ENCODE peak calls at places on chromosome 18, in ten cellular contexts. One of them, this sample, is unnamed.

GRCh38 chr18:70221156-70221910 is 15.8 kb upstream of the RTTN start:
- DNase-seq in CD8-positive, alpha-beta memory T cell: no peak
- DNase-seq in memory B cell: no peak
- DNase-seq in NCI-H1417: no peak
- DNase-seq in substantia nigra: no peak
- DNase-seq in thoracic aorta: no peak
- DNase-seq in A549: no peak
- DNase-seq in sigmoid colon: no peak
- DNase-seq in GM06990: no peak
- DNase-seq in activated CD4-positive, CD25-positive, alpha-beta regulatory T cell: no peak
- DNase-seq in this sample: no peak

GRCh38 chr18:50401888-50402287 is 27.0 kb downstream of the SKA1 start:
- DNase-seq in CD8-positive, alpha-beta memory T cell: no peak
- DNase-seq in memory B cell: no peak
- DNase-seq in NCI-H1417: peak; percentile 31
- DNase-seq in substantia nigra: no peak
- DNase-seq in thoracic aorta: no peak
- DNase-seq in A549: no peak
- DNase-seq in sigmoid colon: no peak
- DNase-seq in GM06990: peak; percentile 24
- DNase-seq in activated CD4-positive, CD25-positive, alpha-beta regulatory T cell: no peak
- DNase-seq in this sample: no peak

GRCh38 chr18:21134895-21135294 is 23.3 kb upstream of the ROCK1 start:
- DNase-seq in CD8-positive, alpha-beta memory T cell: peak; percentile 23
- DNase-seq in memory B cell: peak; percentile 19
- DNase-seq in NCI-H1417: no peak
- DNase-seq in substantia nigra: no peak
- DNase-seq in thoracic aorta: no peak
- DNase-seq in A549: peak; percentile 7
- DNase-seq in sigmoid colon: no peak
- DNase-seq in GM06990: no peak
- DNase-seq in activated CD4-positive, CD25-positive, alpha-beta regulatory T cell: no peak
- DNase-seq in this sample: no peak

GRCh38 chr18:55102508-55102907 is 143.2 kb upstream of the CCDC68 start:
- DNase-seq in CD8-positive, alpha-beta memory T cell: no peak
- DNase-seq in memory B cell: no peak
- DNase-seq in NCI-H1417: peak; percentile 33
- DNase-seq in substantia nigra: no peak
- DNase-seq in thoracic aorta: no peak
- DNase-seq in A549: no peak
- DNase-seq in sigmoid colon: no peak
- DNase-seq in GM06990: no peak
- DNase-seq in activated CD4-positive, CD25-positive, alpha-beta regulatory T cell: no peak
- DNase-seq in this sample: no peak

GRCh38 chr18:32122039-32122438 is 30.4 kb downstream of the RNF138 start:
- DNase-seq in CD8-positive, alpha-beta memory T cell: no peak
- DNase-seq in memory B cell: no peak
- DNase-seq in NCI-H1417: no peak
- DNase-seq in substantia nigra: no peak
- DNase-seq in thoracic aorta: no peak
- DNase-seq in A549: no peak
- DNase-seq in sigmoid colon: no peak
- DNase-seq in GM06990: no peak
- DNase-seq in activated CD4-positive, CD25-positive, alpha-beta regulatory T cell: no peak
- DNase-seq in this sample: no peak

GRCh38 chr18:27847412-27847811 is 329.5 kb downstream of the CDH2 start:
- DNase-seq in CD8-positive, alpha-beta memory T cell: no peak
- DNase-seq in memory B cell: no peak
- DNase-seq in NCI-H1417: no peak
- DNase-seq in substantia nigra: no peak
- DNase-seq in thoracic aorta: no peak
- DNase-seq in A549: peak; percentile 15
- DNase-seq in sigmoid colon: no peak
- DNase-seq in GM06990: no peak
- DNase-seq in activated CD4-positive, CD25-positive, alpha-beta regulatory T cell: no peak
- DNase-seq in this sample: no peak

GRCh38 chr18:61998957-61999356 is 106.2 kb upstream of the RNF152 start:
- DNase-seq in CD8-positive, alpha-beta memory T cell: no peak
- DNase-seq in memory B cell: no peak
- DNase-seq in NCI-H1417: no peak
- DNase-seq in substantia nigra: no peak
- DNase-seq in thoracic aorta: no peak
- DNase-seq in A549: no peak
- DNase-seq in sigmoid colon: no peak
- DNase-seq in GM06990: no peak
- DNase-seq in activated CD4-positive, CD25-positive, alpha-beta regulatory T cell: no peak
- DNase-seq in this sample: no peak

GRCh38 chr18:8882632-8883408 is 177.5 kb downstream of the MTCL1 start:
- DNase-seq in CD8-positive, alpha-beta memory T cell: no peak
- DNase-seq in memory B cell: no peak
- DNase-seq in NCI-H1417: no peak
- DNase-seq in substantia nigra: no peak
- DNase-seq in thoracic aorta: no peak
- DNase-seq in A549: peak; percentile 51
- DNase-seq in sigmoid colon: no peak
- DNase-seq in GM06990: no peak
- DNase-seq in activated CD4-positive, CD25-positive, alpha-beta regulatory T cell: no peak
- DNase-seq in this sample: no peak

GRCh38 chr18:74963820-74964446 is 245.0 kb downstream of the PTGR3 start:
- DNase-seq in CD8-positive, alpha-beta memory T cell: no peak
- DNase-seq in memory B cell: no peak
- DNase-seq in NCI-H1417: peak; percentile 38
- DNase-seq in substantia nigra: no peak
- DNase-seq in thoracic aorta: no peak
- DNase-seq in A549: peak; percentile 47
- DNase-seq in sigmoid colon: no peak
- DNase-seq in GM06990: no peak
- DNase-seq in activated CD4-positive, CD25-positive, alpha-beta regulatory T cell: no peak
- DNase-seq in this sample: no peak

GRCh38 chr18:48634975-48635374 is 96.1 kb downstream of the CTIF start:
- DNase-seq in CD8-positive, alpha-beta memory T cell: no peak
- DNase-seq in memory B cell: no peak
- DNase-seq in NCI-H1417: no peak
- DNase-seq in substantia nigra: no peak
- DNase-seq in thoracic aorta: no peak
- DNase-seq in A549: no peak
- DNase-seq in sigmoid colon: no peak
- DNase-seq in GM06990: no peak
- DNase-seq in activated CD4-positive, CD25-positive, alpha-beta regulatory T cell: no peak
- DNase-seq in this sample: no peak

GRCh38 chr18:37334494-37335125 is 231.0 kb downstream of the CELF4 start:
- DNase-seq in CD8-positive, alpha-beta memory T cell: no peak
- DNase-seq in memory B cell: no peak
- DNase-seq in NCI-H1417: no peak
- DNase-seq in substantia nigra: no peak
- DNase-seq in thoracic aorta: no peak
- DNase-seq in A549: no peak
- DNase-seq in sigmoid colon: no peak
- DNase-seq in GM06990: no peak
- DNase-seq in activated CD4-positive, CD25-positive, alpha-beta regulatory T cell: no peak
- DNase-seq in this sample: no peak

GRCh38 chr18:23378470-23378764 is 74.7 kb upstream of the RIOK3 start:
- DNase-seq in CD8-positive, alpha-beta memory T cell: no peak
- DNase-seq in memory B cell: no peak
- DNase-seq in NCI-H1417: no peak
- DNase-seq in substantia nigra: no peak
- DNase-seq in thoracic aorta: no peak
- DNase-seq in A549: no peak
- DNase-seq in sigmoid colon: no peak
- DNase-seq in GM06990: no peak
- DNase-seq in activated CD4-positive, CD25-positive, alpha-beta regulatory T cell: no peak
- DNase-seq in this sample: no peak

GRCh38 chr18:68764016-68764415 is 33.9 kb upstream of the CCDC102B start:
- DNase-seq in CD8-positive, alpha-beta memory T cell: no peak
- DNase-seq in memory B cell: no peak
- DNase-seq in NCI-H1417: no peak
- DNase-seq in substantia nigra: no peak
- DNase-seq in thoracic aorta: no peak
- DNase-seq in A549: no peak
- DNase-seq in sigmoid colon: no peak
- DNase-seq in GM06990: no peak
- DNase-seq in activated CD4-positive, CD25-positive, alpha-beta regulatory T cell: no peak
- DNase-seq in this sample: no peak

GRCh38 chr18:36511791-36512352 is 214.4 kb downstream of the FHOD3 start:
- DNase-seq in CD8-positive, alpha-beta memory T cell: no peak
- DNase-seq in memory B cell: no peak
- DNase-seq in NCI-H1417: no peak
- DNase-seq in substantia nigra: no peak
- DNase-seq in thoracic aorta: no peak
- DNase-seq in A549: no peak
- DNase-seq in sigmoid colon: no peak
- DNase-seq in GM06990: no peak
- DNase-seq in activated CD4-positive, CD25-positive, alpha-beta regulatory T cell: no peak
- DNase-seq in this sample: no peak

GRCh38 chr18:46950064-46950656 is 32.8 kb downstream of the KATNAL2 start:
- DNase-seq in CD8-positive, alpha-beta memory T cell: no peak
- DNase-seq in memory B cell: no peak
- DNase-seq in NCI-H1417: peak; percentile 34
- DNase-seq in substantia nigra: no peak
- DNase-seq in thoracic aorta: no peak
- DNase-seq in A549: peak; percentile 9
- DNase-seq in sigmoid colon: no peak
- DNase-seq in GM06990: no peak
- DNase-seq in activated CD4-positive, CD25-positive, alpha-beta regulatory T cell: no peak
- DNase-seq in this sample: no peak

GRCh38 chr18:44601447-44601846 is 79.2 kb upstream of the SETBP1 start:
- DNase-seq in CD8-positive, alpha-beta memory T cell: no peak
- DNase-seq in memory B cell: no peak
- DNase-seq in NCI-H1417: no peak
- DNase-seq in substantia nigra: no peak
- DNase-seq in thoracic aorta: no peak
- DNase-seq in A549: peak; percentile 45
- DNase-seq in sigmoid colon: no peak
- DNase-seq in GM06990: no peak
- DNase-seq in activated CD4-positive, CD25-positive, alpha-beta regulatory T cell: no peak
- DNase-seq in this sample: no peak

GRCh38 chr18:24735504-24736243 is 275.2 kb downstream of the HRH4 start:
- DNase-seq in CD8-positive, alpha-beta memory T cell: no peak
- DNase-seq in memory B cell: no peak
- DNase-seq in NCI-H1417: no peak
- DNase-seq in substantia nigra: no peak
- DNase-seq in thoracic aorta: no peak
- DNase-seq in A549: no peak
- DNase-seq in sigmoid colon: no peak
- DNase-seq in GM06990: no peak
- DNase-seq in activated CD4-positive, CD25-positive, alpha-beta regulatory T cell: no peak
- DNase-seq in this sample: no peak

GRCh38 chr18:67581178-67581577 is 64.7 kb upstream of the DSEL start:
- DNase-seq in CD8-positive, alpha-beta memory T cell: no peak
- DNase-seq in memory B cell: no peak
- DNase-seq in NCI-H1417: no peak
- DNase-seq in substantia nigra: no peak
- DNase-seq in thoracic aorta: no peak
- DNase-seq in A549: no peak
- DNase-seq in sigmoid colon: no peak
- DNase-seq in GM06990: no peak
- DNase-seq in activated CD4-positive, CD25-positive, alpha-beta regulatory T cell: no peak
- DNase-seq in this sample: no peak

GRCh38 chr18:77129150-77129551 is 3.4 kb downstream of the MBP start:
- DNase-seq in CD8-positive, alpha-beta memory T cell: no peak
- DNase-seq in memory B cell: no peak
- DNase-seq in NCI-H1417: no peak
- DNase-seq in substantia nigra: no peak
- DNase-seq in thoracic aorta: no peak
- DNase-seq in A549: no peak
- DNase-seq in sigmoid colon: peak; percentile 84
- DNase-seq in GM06990: no peak
- DNase-seq in activated CD4-positive, CD25-positive, alpha-beta regulatory T cell: no peak
- DNase-seq in this sample: no peak

GRCh38 chr18:25672490-25672889 is 320.5 kb upstream of the ZNF521 start:
- DNase-seq in CD8-positive, alpha-beta memory T cell: no peak
- DNase-seq in memory B cell: no peak
- DNase-seq in NCI-H1417: no peak
- DNase-seq in substantia nigra: no peak
- DNase-seq in thoracic aorta: no peak
- DNase-seq in A549: no peak
- DNase-seq in sigmoid colon: no peak
- DNase-seq in GM06990: no peak
- DNase-seq in activated CD4-positive, CD25-positive, alpha-beta regulatory T cell: no peak
- DNase-seq in this sample: no peak

GRCh38 chr18:10953672-10954071 is 195.7 kb downstream of the PIEZO2 start:
- DNase-seq in CD8-positive, alpha-beta memory T cell: no peak
- DNase-seq in memory B cell: no peak
- DNase-seq in NCI-H1417: no peak
- DNase-seq in substantia nigra: no peak
- DNase-seq in thoracic aorta: no peak
- DNase-seq in A549: no peak
- DNase-seq in sigmoid colon: no peak
- DNase-seq in GM06990: peak; percentile 79
- DNase-seq in activated CD4-positive, CD25-positive, alpha-beta regulatory T cell: no peak
- DNase-seq in this sample: no peak

GRCh38 chr18:31241425-31241824 is 76.5 kb upstream of the DSG1 start:
- DNase-seq in CD8-positive, alpha-beta memory T cell: no peak
- DNase-seq in memory B cell: no peak
- DNase-seq in NCI-H1417: no peak
- DNase-seq in substantia nigra: no peak
- DNase-seq in thoracic aorta: no peak
- DNase-seq in A549: no peak
- DNase-seq in sigmoid colon: no peak
- DNase-seq in GM06990: no peak
- DNase-seq in activated CD4-positive, CD25-positive, alpha-beta regulatory T cell: no peak
- DNase-seq in this sample: no peak

GRCh38 chr18:47747260-47747795 is 183.1 kb downstream of the SMAD2 start:
- DNase-seq in CD8-positive, alpha-beta memory T cell: no peak
- DNase-seq in memory B cell: no peak
- DNase-seq in NCI-H1417: no peak
- DNase-seq in substantia nigra: no peak
- DNase-seq in thoracic aorta: no peak
- DNase-seq in A549: no peak
- DNase-seq in sigmoid colon: no peak
- DNase-seq in GM06990: no peak
- DNase-seq in activated CD4-positive, CD25-positive, alpha-beta regulatory T cell: no peak
- DNase-seq in this sample: no peak

GRCh38 chr18:63553117-63553516 is 10.9 kb downstream of the SERPINB12 start:
- DNase-seq in CD8-positive, alpha-beta memory T cell: no peak
- DNase-seq in memory B cell: no peak
- DNase-seq in NCI-H1417: no peak
- DNase-seq in substantia nigra: no peak
- DNase-seq in thoracic aorta: no peak
- DNase-seq in A549: peak; percentile 32
- DNase-seq in sigmoid colon: no peak
- DNase-seq in GM06990: no peak
- DNase-seq in activated CD4-positive, CD25-positive, alpha-beta regulatory T cell: no peak
- DNase-seq in this sample: no peak

GRCh38 chr18:22465859-22466602 is 48.3 kb upstream of the CTAGE1 start:
- DNase-seq in CD8-positive, alpha-beta memory T cell: no peak
- DNase-seq in memory B cell: no peak
- DNase-seq in NCI-H1417: no peak
- DNase-seq in substantia nigra: no peak
- DNase-seq in thoracic aorta: peak; percentile 48
- DNase-seq in A549: peak; percentile 91
- DNase-seq in sigmoid colon: peak; percentile 70
- DNase-seq in GM06990: no peak
- DNase-seq in activated CD4-positive, CD25-positive, alpha-beta regulatory T cell: no peak
- DNase-seq in this sample: no peak

GRCh38 chr18:8841781-8842485 is 136.6 kb downstream of the MTCL1 start:
- DNase-seq in CD8-positive, alpha-beta memory T cell: no peak
- DNase-seq in memory B cell: no peak
- DNase-seq in NCI-H1417: no peak
- DNase-seq in substantia nigra: no peak
- DNase-seq in thoracic aorta: no peak
- DNase-seq in A549: no peak
- DNase-seq in sigmoid colon: no peak
- DNase-seq in GM06990: no peak
- DNase-seq in activated CD4-positive, CD25-positive, alpha-beta regulatory T cell: no peak
- DNase-seq in this sample: no peak

GRCh38 chr18:24196764-24197163 is 57.9 kb downstream of the CABYR start:
- DNase-seq in CD8-positive, alpha-beta memory T cell: no peak
- DNase-seq in memory B cell: no peak
- DNase-seq in NCI-H1417: no peak
- DNase-seq in substantia nigra: no peak
- DNase-seq in thoracic aorta: no peak
- DNase-seq in A549: no peak
- DNase-seq in sigmoid colon: no peak
- DNase-seq in GM06990: no peak
- DNase-seq in activated CD4-positive, CD25-positive, alpha-beta regulatory T cell: no peak
- DNase-seq in this sample: no peak

GRCh38 chr18:72091369-72091768 is 452.8 kb downstream of the CBLN2 start:
- DNase-seq in CD8-positive, alpha-beta memory T cell: no peak
- DNase-seq in memory B cell: no peak
- DNase-seq in NCI-H1417: no peak
- DNase-seq in substantia nigra: no peak
- DNase-seq in thoracic aorta: no peak
- DNase-seq in A549: no peak
- DNase-seq in sigmoid colon: no peak
- DNase-seq in GM06990: no peak
- DNase-seq in activated CD4-positive, CD25-positive, alpha-beta regulatory T cell: no peak
- DNase-seq in this sample: no peak

This sample was measured in amygdala.